ENCODE peak calls at places on chromosomes 7 and 10, in four cellular contexts. Y is GM10248, C is GM13976, Z is RWPE1. G is an unnamed sample.

GRCh38 chr10:78179886-78180285 is 146.2 kb downstream of the RPS24 start:
- DNase-seq in Z (no peak), C (no peak), Y (no peak), G (no peak)

GRCh38 chr10:65501259-65501658 is 1424.6 kb upstream of the LRRTM3 start:
- DNase-seq in Z (no peak), C (peak; percentile 28), Y (peak; percentile 10), G (no peak)

GRCh38 chr7:53218730-53219504 is 183.5 kb downstream of the POM121L12 start:
- DNase-seq in Y (no peak), Z (no peak), C (no peak), G (no peak)

GRCh38 chr7:142248-142955 is 50.0 kb upstream of the FAM20C start:
- DNase-seq in C (no peak), Z (no peak), Y (no peak), G (no peak)

GRCh38 chr7:88465586-88465985 is 158.9 kb upstream of the STEAP4 start:
- DNase-seq in Z (no peak), C (no peak), Y (no peak), G (no peak)

GRCh38 chr10:126843299-126843934 is 61.8 kb upstream of the DOCK1 start:
- DNase-seq in Y (no peak), Z (no peak), C (no peak), G (no peak)

GRCh38 chr10:72340510-72340895 is 14.2 kb downstream of the DNAJB12 start:
- DNase-seq in Z (peak; percentile 45), C (peak; percentile 84), Y (peak; percentile 83), G (peak; percentile 86)

GRCh38 chr10:131959841-131960240 is 21.9 kb downstream of the BNIP3 start:
- DNase-seq in C (no peak), Z (no peak), Y (no peak), G (no peak)

GRCh38 chr7:74027683-74028320 is at the start of gene ELN:
- DNase-seq in Z (no peak), Y (no peak), C (no peak), G (no peak)

GRCh38 chr10:33209777-33210176 is 124.7 kb downstream of the NRP1 start:
- DNase-seq in Y (no peak), C (no peak), Z (no peak), G (no peak)

GRCh38 chr10:106740-107139 is 28.5 kb upstream of the ZMYND11 start:
- DNase-seq in C (no peak), Y (no peak), Z (no peak), G (peak; percentile 64)

GRCh38 chr7:148327379-148327778 is 263.2 kb upstream of the C7orf33 start:
- DNase-seq in Y (no peak), C (no peak), Z (peak; percentile 77), G (no peak)

GRCh38 chr10:3048114-3049019 is 19.0 kb upstream of the PFKP start:
- DNase-seq in Z (no peak), C (no peak), Y (no peak), G (no peak)

GRCh38 chr7:56199639-56200038 is 83.4 kb upstream of the NUPR2 start:
- DNase-seq in C (no peak), Z (no peak), Y (no peak), G (no peak)

GRCh38 chr10:119341236-119342016 is 134.1 kb downstream of the GRK5 start:
- DNase-seq in Z (peak; percentile 52), Y (peak; percentile 47), C (no peak), G (peak; percentile 82)

GRCh38 chr7:158322616-158323530 is 264.8 kb downstream of the PTPRN2 start:
- DNase-seq in Z (no peak), Y (no peak), C (no peak), G (no peak)

GRCh38 chr7:110522061-110522750 is 568.7 kb upstream of the LRRN3 start:
- DNase-seq in Z (no peak), C (no peak), Y (no peak), G (no peak)

GRCh38 chr7:76283254-76284159 is 19.0 kb upstream of the HSPB1 start:
- DNase-seq in Z (no peak), C (no peak), Y (no peak), G (no peak)

GRCh38 chr10:119330342-119330741 is 123.0 kb downstream of the GRK5 start:
- DNase-seq in Y (no peak), C (no peak), Z (no peak), G (no peak)

GRCh38 chr10:77873558-77874380 is 52.8 kb downstream of the DLG5 start:
- DNase-seq in Y (peak; percentile 77), C (peak; percentile 74), Z (peak; percentile 91), G (peak; percentile 85)

GRCh38 chr7:12146813-12147212 is 64.3 kb upstream of the TMEM106B start:
- DNase-seq in Z (no peak), Y (no peak), C (no peak), G (no peak)

GRCh38 chr7:111090834-111091233 is at the start of gene LRRN3:
- DNase-seq in C (no peak), Z (no peak), Y (no peak), G (peak; percentile 78)

GRCh38 chr10:125510998-125511397 is 172.0 kb downstream of the TEX36 start:
- DNase-seq in Y (no peak), C (no peak), Z (no peak), G (no peak)

GRCh38 chr10:68435803-68436202 is 28.7 kb upstream of the RUFY2 start:
- DNase-seq in C (no peak), Z (no peak), Y (no peak), G (no peak)

GRCh38 chr10:130425169-130425568 is 289.0 kb downstream of the GLRX3 start:
- DNase-seq in Z (no peak), C (no peak), Y (no peak), G (no peak)

GRCh38 chr10:48450811-48451466 is 144.5 kb downstream of the MAPK8 start:
- DNase-seq in Y (peak; percentile 14), Z (no peak), C (peak; percentile 26), G (no peak)

GRCh38 chr10:6108631-6109443 is 20.0 kb downstream of the RBM17 start:
- DNase-seq in Z (peak; percentile 49), C (peak; percentile 64), Y (peak; percentile 58), G (peak; percentile 32)

GRCh38 chr10:111872591-111872990 is 311.0 kb downstream of the GPAM start:
- DNase-seq in Y (no peak), C (no peak), Z (no peak), G (no peak)

GRCh38 chr7:98211676-98212531 is 665 bp downstream of the BHLHA15 start:
- DNase-seq in Z (no peak), Y (no peak), C (peak; percentile 31), G (no peak)

GRCh38 chr7:29606287-29606721 is 42.7 kb downstream of the PRR15 start:
- DNase-seq in Z (peak; percentile 78), Y (no peak), C (no peak), G (no peak)

GRCh38 chr10:17460732-17461131 is 6.3 kb upstream of the ST8SIA6 start:
- DNase-seq in Y (no peak), Z (no peak), C (no peak), G (no peak)
- TF ChIP-seq CTCF in Y (no peak), Z (no peak), C (no peak), G (no peak)

GRCh38 chr7:46011501-46011900 is 90.4 kb upstream of the IGFBP3 start:
- DNase-seq in Y (no peak), Z (no peak), C (no peak), G (no peak)

GRCh38 chr7:46007194-46007593 is 86.1 kb upstream of the IGFBP3 start:
- DNase-seq in C (no peak), Z (no peak), Y (no peak), G (no peak)

GRCh38 chr7:46007990-46008643 is 87.0 kb upstream of the IGFBP3 start:
- DNase-seq in C (no peak), Y (no peak), Z (no peak), G (no peak)

GRCh38 chr7:46015107-46015868 is 94.2 kb upstream of the IGFBP3 start:
- DNase-seq in C (no peak), Y (no peak), Z (no peak), G (no peak)

DNA sequence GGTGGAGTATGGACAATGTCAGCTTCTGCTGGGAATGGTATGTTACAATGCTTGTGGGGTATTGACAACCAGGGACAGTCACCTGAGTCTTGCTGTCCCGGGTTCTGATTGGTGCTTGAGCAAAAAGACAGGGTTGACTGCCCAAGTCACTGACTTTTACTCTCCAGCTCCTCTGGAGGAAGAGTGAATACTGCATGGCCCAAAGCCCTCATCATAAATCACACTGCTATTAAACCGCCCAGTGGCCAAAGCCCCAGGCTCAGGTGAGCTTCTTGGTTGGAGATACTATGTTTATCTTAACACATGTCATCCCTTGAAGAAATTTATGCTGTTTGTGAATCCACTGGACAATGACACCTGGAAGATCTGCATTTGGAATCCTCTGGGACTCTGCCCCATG is 90.0 kb upstream of the IGFBP3 start:
- DNase-seq in Y (no peak), C (no peak), Z (no peak), G (no peak)
- TF ChIP-seq CTCF in Y (no peak), C (no peak), Z (no peak), G (no peak)

GRCh38 chr7:155796381-155797261 is 15.6 kb downstream of the SHH start:
- DNase-seq in Y (peak; percentile 86), Z (peak; percentile 64), C (peak; percentile 90), G (peak; percentile 74)

GRCh38 chr7:155798673-155799439 is 13.4 kb downstream of the SHH start:
- DNase-seq in Y (no peak), Z (no peak), C (no peak), G (no peak)

GRCh38 chr7:155795951-155796350 is 16.3 kb downstream of the SHH start:
- DNase-seq in Y (no peak), Z (no peak), C (no peak), G (no peak)

GRCh38 chr7:155799514-155799913 is 12.7 kb downstream of the SHH start:
- DNase-seq in Y (no peak), Z (no peak), C (no peak), G (no peak)

GRCh38 chr7:155797262-155798250 is 14.7 kb downstream of the SHH start:
- DNase-seq in C (no peak), Y (no peak), Z (no peak), G (no peak)
- TF ChIP-seq CTCF in C (no peak), Y (no peak), Z (peak; percentile 60), G (peak; percentile 41)

DNA sequence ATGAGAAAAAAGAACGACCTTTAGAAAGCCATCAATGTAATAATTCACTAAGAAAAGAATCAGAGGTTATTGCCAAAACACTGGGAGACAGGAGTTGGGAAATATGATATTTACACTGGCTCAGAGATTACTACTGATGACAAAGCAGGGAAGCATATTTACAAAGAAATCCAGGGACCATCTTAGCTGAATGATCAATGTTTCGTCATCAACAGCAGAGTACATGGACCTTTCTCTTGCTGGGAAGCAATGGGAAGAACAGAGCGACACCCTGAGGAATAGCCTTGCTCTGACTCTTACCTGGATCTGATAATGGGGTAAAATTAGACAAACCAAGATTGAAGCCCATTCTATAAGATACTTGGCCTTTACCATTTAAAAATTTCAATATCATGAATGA is 1293.5 kb downstream of the XPNPEP1 start:
- DNase-seq in C (no peak), Z (no peak), Y (no peak), G (no peak)
- TF ChIP-seq CTCF in C (no peak), Z (no peak), Y (no peak), G (no peak)

GRCh38 chr10:30026578-30026977 is 32.8 kb downstream of the JCAD start:
- DNase-seq in C (peak; percentile 24), Z (no peak), Y (no peak), G (peak; percentile 8)
- TF ChIP-seq CTCF in C (no peak), Z (no peak), Y (no peak), G (no peak)

GRCh38 chr7:50782376-50783208 is at the start of gene GRB10:
- DNase-seq in Y (no peak), Z (no peak), C (no peak), G (no peak)
- TF ChIP-seq CTCF in Y (no peak), Z (peak; percentile 64), C (no peak), G (peak; percentile 27)

G was measured in activated CD8-positive, alpha-beta T cell treated with anti-CD3 and anti-CD28 coated beads for 36 hours.